ENCODE peak calls at places on chromosomes 16 and 17, in eight cellular contexts. One of them, this sample, is unnamed. For H3K4me1, the result is how much of the 10 kb centered on the place peaks cover.

GRCh38 chr17:82217530-82218204 is 5.0 kb upstream of the CCDC57 start:
- DNase-seq in left ventricle myocardium inferior: peak
- DNase-seq in Peyer's patch: no peak
- DNase-seq in tibial nerve: no peak
- DNase-seq in SJSA1: peak
- DNase-seq in breast epithelium: no peak
- DNase-seq in testis: no peak
- DNase-seq in endodermal cell: no peak
- DNase-seq in this sample: no peak

GRCh38 chr16:88977028-88977844 is at the start of gene CBFA2T3:
- DNase-seq in left ventricle myocardium inferior: peak
- DNase-seq in Peyer's patch: peak
- DNase-seq in tibial nerve: peak
- DNase-seq in SJSA1: no peak
- DNase-seq in breast epithelium: peak
- DNase-seq in testis: peak
- DNase-seq in endodermal cell: no peak
- DNase-seq in this sample: no peak

GRCh38 chr16:48833461-48833860 is 223.5 kb upstream of the N4BP1 start:
- DNase-seq in left ventricle myocardium inferior: no peak
- DNase-seq in Peyer's patch: no peak
- DNase-seq in tibial nerve: no peak
- DNase-seq in SJSA1: no peak
- DNase-seq in breast epithelium: no peak
- DNase-seq in testis: no peak
- DNase-seq in endodermal cell: peak
- DNase-seq in this sample: no peak

GRCh38 chr17:73192219-73192893 is 499 bp upstream of the COG1 start:
- DNase-seq in left ventricle myocardium inferior: peak
- DNase-seq in Peyer's patch: peak
- DNase-seq in tibial nerve: peak
- DNase-seq in SJSA1: peak
- DNase-seq in breast epithelium: peak
- DNase-seq in testis: peak
- DNase-seq in endodermal cell: peak
- DNase-seq in this sample: peak

GRCh38 chr17:41540921-41541625 is 13.0 kb upstream of the KRT19 start:
- DNase-seq in left ventricle myocardium inferior: no peak
- DNase-seq in Peyer's patch: no peak
- DNase-seq in tibial nerve: no peak
- DNase-seq in SJSA1: no peak
- DNase-seq in breast epithelium: no peak
- DNase-seq in testis: no peak
- DNase-seq in endodermal cell: peak
- DNase-seq in this sample: no peak

GRCh38 chr16:67654069-67654911 is 5.8 kb downstream of the ACD start:
- DNase-seq in left ventricle myocardium inferior: no peak
- DNase-seq in Peyer's patch: no peak
- DNase-seq in tibial nerve: no peak
- DNase-seq in SJSA1: no peak
- DNase-seq in breast epithelium: no peak
- DNase-seq in testis: no peak
- DNase-seq in endodermal cell: peak
- DNase-seq in this sample: no peak

GRCh38 chr16:56477096-56477878 is 25.9 kb downstream of the OGFOD1 start:
- DNase-seq in left ventricle myocardium inferior: no peak
- DNase-seq in Peyer's patch: no peak
- DNase-seq in tibial nerve: no peak
- DNase-seq in SJSA1: peak
- DNase-seq in breast epithelium: no peak
- DNase-seq in testis: no peak
- DNase-seq in endodermal cell: no peak
- DNase-seq in this sample: no peak

GRCh38 chr17:42325026-42325425 is 36.7 kb downstream of the STAT5A start:
- DNase-seq in left ventricle myocardium inferior: no peak
- DNase-seq in Peyer's patch: no peak
- DNase-seq in tibial nerve: no peak
- DNase-seq in SJSA1: peak
- DNase-seq in breast epithelium: no peak
- DNase-seq in testis: no peak
- DNase-seq in endodermal cell: no peak
- DNase-seq in this sample: no peak

GRCh38 chr17:76003915-76004314 is 3.3 kb downstream of the CDK3 start:
- DNase-seq in left ventricle myocardium inferior: no peak
- DNase-seq in Peyer's patch: no peak
- DNase-seq in tibial nerve: no peak
- DNase-seq in SJSA1: no peak
- DNase-seq in breast epithelium: no peak
- DNase-seq in testis: peak
- DNase-seq in endodermal cell: no peak
- DNase-seq in this sample: no peak

GRCh38 chr16:20611975-20612471 is 35.9 kb upstream of the ACSM2B start:
- DNase-seq in left ventricle myocardium inferior: peak
- DNase-seq in Peyer's patch: no peak
- DNase-seq in tibial nerve: no peak
- DNase-seq in SJSA1: no peak
- DNase-seq in breast epithelium: no peak
- DNase-seq in testis: peak
- DNase-seq in endodermal cell: no peak
- DNase-seq in this sample: no peak

GRCh38 chr17:6077746-6078145 is 7.6 kb downstream of the WSCD1 start:
- DNase-seq in left ventricle myocardium inferior: no peak
- DNase-seq in Peyer's patch: no peak
- DNase-seq in tibial nerve: no peak
- DNase-seq in SJSA1: no peak
- DNase-seq in breast epithelium: no peak
- DNase-seq in testis: no peak
- DNase-seq in endodermal cell: no peak
- DNase-seq in this sample: no peak

GRCh38 chr16:55118701-55119260 is 188.1 kb downstream of the IRX5 start:
- DNase-seq in left ventricle myocardium inferior: no peak
- DNase-seq in Peyer's patch: no peak
- DNase-seq in tibial nerve: no peak
- DNase-seq in SJSA1: no peak
- DNase-seq in breast epithelium: no peak
- DNase-seq in testis: no peak
- DNase-seq in endodermal cell: no peak
- DNase-seq in this sample: no peak

GRCh38 chr17:73184133-73184993 is 8.5 kb upstream of the COG1 start:
- DNase-seq in left ventricle myocardium inferior: no peak
- DNase-seq in Peyer's patch: no peak
- DNase-seq in tibial nerve: no peak
- DNase-seq in SJSA1: no peak
- DNase-seq in breast epithelium: no peak
- DNase-seq in testis: no peak
- DNase-seq in endodermal cell: no peak
- DNase-seq in this sample: no peak

GRCh38 chr17:36608794-36609497 is 7.6 kb downstream of the MRM1 start:
- DNase-seq in left ventricle myocardium inferior: peak
- DNase-seq in Peyer's patch: no peak
- DNase-seq in tibial nerve: peak
- DNase-seq in SJSA1: no peak
- DNase-seq in breast epithelium: no peak
- DNase-seq in testis: peak
- DNase-seq in endodermal cell: peak
- DNase-seq in this sample: no peak

GRCh38 chr16:73921295-73921694 is 375.3 kb upstream of the PSMD7 start:
- DNase-seq in left ventricle myocardium inferior: no peak
- DNase-seq in Peyer's patch: no peak
- DNase-seq in tibial nerve: no peak
- DNase-seq in SJSA1: no peak
- DNase-seq in breast epithelium: no peak
- DNase-seq in testis: no peak
- DNase-seq in endodermal cell: no peak
- DNase-seq in this sample: no peak

GRCh38 chr16:56311208-56312027 is 113.9 kb downstream of the AMFR start:
- DNase-seq in left ventricle myocardium inferior: no peak
- DNase-seq in Peyer's patch: no peak
- DNase-seq in tibial nerve: no peak
- DNase-seq in SJSA1: no peak
- DNase-seq in breast epithelium: no peak
- DNase-seq in testis: no peak
- DNase-seq in endodermal cell: peak
- DNase-seq in this sample: peak

GRCh38 chr16:74463888-74464287 is 42.6 kb upstream of the CLEC18B start:
- DNase-seq in left ventricle myocardium inferior: no peak
- DNase-seq in Peyer's patch: no peak
- DNase-seq in tibial nerve: no peak
- DNase-seq in SJSA1: no peak
- DNase-seq in breast epithelium: no peak
- DNase-seq in testis: no peak
- DNase-seq in endodermal cell: no peak
- DNase-seq in this sample: no peak

GRCh38 chr17:27218041-27218440 is 75.9 kb upstream of the WSB1 start:
- DNase-seq in left ventricle myocardium inferior: no peak
- DNase-seq in Peyer's patch: peak
- DNase-seq in tibial nerve: no peak
- DNase-seq in SJSA1: no peak
- DNase-seq in breast epithelium: no peak
- DNase-seq in testis: no peak
- DNase-seq in endodermal cell: no peak
- DNase-seq in this sample: no peak

GRCh38 chr17:76844485-76844829 is 23.7 kb upstream of the MGAT5B start:
- DNase-seq in left ventricle myocardium inferior: no peak
- DNase-seq in Peyer's patch: no peak
- DNase-seq in tibial nerve: no peak
- DNase-seq in SJSA1: no peak
- DNase-seq in breast epithelium: no peak
- DNase-seq in testis: no peak
- DNase-seq in endodermal cell: no peak
- DNase-seq in this sample: no peak

GRCh38 chr17:80106176-80106575 is 4.8 kb downstream of the GAA start:
- DNase-seq in left ventricle myocardium inferior: no peak
- DNase-seq in Peyer's patch: no peak
- DNase-seq in tibial nerve: no peak
- DNase-seq in SJSA1: no peak
- DNase-seq in breast epithelium: no peak
- DNase-seq in testis: no peak
- DNase-seq in endodermal cell: no peak
- DNase-seq in this sample: no peak

GRCh38 chr17:2776589-2777241 is 19.5 kb upstream of the RAP1GAP2 start:
- DNase-seq in left ventricle myocardium inferior: no peak
- DNase-seq in Peyer's patch: no peak
- DNase-seq in tibial nerve: no peak
- DNase-seq in SJSA1: no peak
- DNase-seq in breast epithelium: no peak
- DNase-seq in testis: peak
- DNase-seq in endodermal cell: peak
- DNase-seq in this sample: no peak
- H3K4me3 ChIP-seq in left ventricle myocardium inferior: peak
- H3K4me3 ChIP-seq in Peyer's patch: no peak
- H3K4me3 ChIP-seq in tibial nerve: peak
- H3K4me3 ChIP-seq in SJSA1: no peak
- H3K4me3 ChIP-seq in breast epithelium: no peak
- H3K4me3 ChIP-seq in testis: peak
- H3K4me3 ChIP-seq in endodermal cell: peak
- H3K4me3 ChIP-seq in this sample: no peak

GRCh38 chr17:32881054-32881453 is 4.1 kb upstream of the MYO1D start:
- DNase-seq in left ventricle myocardium inferior: no peak
- DNase-seq in Peyer's patch: no peak
- DNase-seq in tibial nerve: no peak
- DNase-seq in SJSA1: no peak
- DNase-seq in breast epithelium: no peak
- DNase-seq in testis: no peak
- DNase-seq in endodermal cell: no peak
- DNase-seq in this sample: no peak
- H3K4me1 ChIP-seq in left ventricle myocardium inferior: under half
- H3K4me1 ChIP-seq in Peyer's patch: under half
- H3K4me1 ChIP-seq in tibial nerve: under half
- H3K4me1 ChIP-seq in SJSA1: under half
- H3K4me1 ChIP-seq in breast epithelium: under half
- H3K4me1 ChIP-seq in testis: under half
- H3K4me1 ChIP-seq in endodermal cell: under half
- H3K4me1 ChIP-seq in this sample: under half

GRCh38 chr17:78738245-78738644 is 43.8 kb downstream of the CYTH1 start:
- DNase-seq in left ventricle myocardium inferior: no peak
- DNase-seq in Peyer's patch: no peak
- DNase-seq in tibial nerve: no peak
- DNase-seq in SJSA1: no peak
- DNase-seq in breast epithelium: no peak
- DNase-seq in testis: no peak
- DNase-seq in endodermal cell: peak
- DNase-seq in this sample: no peak

GRCh38 chr17:78737332-78737731 is 44.7 kb downstream of the CYTH1 start:
- DNase-seq in left ventricle myocardium inferior: no peak
- DNase-seq in Peyer's patch: no peak
- DNase-seq in tibial nerve: no peak
- DNase-seq in SJSA1: peak
- DNase-seq in breast epithelium: no peak
- DNase-seq in testis: no peak
- DNase-seq in endodermal cell: no peak
- DNase-seq in this sample: no peak

GRCh38 chr17:78735832-78736525 is 46.1 kb downstream of the CYTH1 start:
- DNase-seq in left ventricle myocardium inferior: no peak
- DNase-seq in Peyer's patch: no peak
- DNase-seq in tibial nerve: no peak
- DNase-seq in SJSA1: peak
- DNase-seq in breast epithelium: no peak
- DNase-seq in testis: no peak
- DNase-seq in endodermal cell: no peak
- DNase-seq in this sample: no peak

GRCh38 chr17:78734841-78735641 is 47.0 kb downstream of the CYTH1 start:
- DNase-seq in left ventricle myocardium inferior: no peak
- DNase-seq in Peyer's patch: no peak
- DNase-seq in tibial nerve: no peak
- DNase-seq in SJSA1: no peak
- DNase-seq in breast epithelium: no peak
- DNase-seq in testis: no peak
- DNase-seq in endodermal cell: peak
- DNase-seq in this sample: no peak

DNA sequence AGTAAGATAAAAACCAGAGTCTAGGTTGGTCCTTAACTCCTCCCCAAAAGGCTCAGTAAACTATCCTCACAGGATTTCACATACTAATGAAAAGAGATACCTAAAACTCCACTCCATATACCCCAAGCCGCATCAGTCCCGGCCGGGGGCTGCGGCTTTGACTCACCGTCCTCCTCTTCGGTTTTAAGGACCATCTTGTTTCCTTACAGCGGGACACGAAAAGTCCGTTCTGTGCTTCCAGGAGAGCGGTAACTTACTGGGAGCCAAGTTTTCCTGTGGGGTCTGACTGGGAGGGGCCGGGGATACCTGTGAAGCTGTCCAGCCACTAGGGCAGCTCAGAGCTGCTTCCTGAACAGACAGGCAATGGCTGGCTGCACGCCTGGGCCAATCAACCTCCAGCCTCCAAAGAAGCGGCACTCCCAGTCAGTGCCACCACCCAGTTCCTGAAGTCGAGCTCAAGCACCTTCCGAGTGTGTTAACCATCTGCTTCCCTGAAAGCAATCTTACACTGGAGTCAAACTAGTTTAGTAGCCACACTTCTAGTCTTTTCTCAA is 45.5 kb downstream of the CYTH1 start:
- DNase-seq in left ventricle myocardium inferior: peak
- DNase-seq in Peyer's patch: peak
- DNase-seq in tibial nerve: peak
- DNase-seq in SJSA1: no peak
- DNase-seq in breast epithelium: peak
- DNase-seq in testis: peak
- DNase-seq in endodermal cell: peak
- DNase-seq in this sample: peak
- H3K4me3 ChIP-seq in left ventricle myocardium inferior: peak
- H3K4me3 ChIP-seq in Peyer's patch: peak
- H3K4me3 ChIP-seq in tibial nerve: peak
- H3K4me3 ChIP-seq in SJSA1: no peak
- H3K4me3 ChIP-seq in breast epithelium: peak
- H3K4me3 ChIP-seq in testis: no peak
- H3K4me3 ChIP-seq in endodermal cell: peak
- H3K4me3 ChIP-seq in this sample: peak

GRCh38 chr16:58022601-58023371 is 2.8 kb upstream of the MMP15 start:
- DNase-seq in left ventricle myocardium inferior: peak
- DNase-seq in Peyer's patch: no peak
- DNase-seq in tibial nerve: no peak
- DNase-seq in SJSA1: peak
- DNase-seq in breast epithelium: no peak
- DNase-seq in testis: peak
- DNase-seq in endodermal cell: no peak
- DNase-seq in this sample: no peak
- H3K4me1 ChIP-seq in left ventricle myocardium inferior: half or more
- H3K4me1 ChIP-seq in Peyer's patch: half or more
- H3K4me1 ChIP-seq in tibial nerve: under half
- H3K4me1 ChIP-seq in SJSA1: under half
- H3K4me1 ChIP-seq in breast epithelium: under half
- H3K4me1 ChIP-seq in testis: under half
- H3K4me1 ChIP-seq in endodermal cell: under half
- H3K4me1 ChIP-seq in this sample: under half

This sample was measured in CD4-positive, CD25-positive, alpha-beta regulatory T cell.